ENCODE peak calls at places on chromosomes 2 and 18, in four cellular contexts. D is thyroid gland; P is A549; I is CD8-positive, alpha-beta T cell. H is an unnamed sample. For H3K4me1, the result is how much of the 10 kb centered on the place peaks cover.

GRCh38 chr18:5158171-5158570 is 38.9 kb downstream of the AKAIN1 start:
- DNase-seq in D (no peak), P (no peak), I (no peak), H (no peak)

GRCh38 chr2:177964892-177965291 is 107.7 kb downstream of the PDE11A start:
- DNase-seq in D (no peak), P (no peak), I (no peak), H (no peak)

GRCh38 chr2:200689115-200689514 is 103.3 kb downstream of the AOX1 start:
- DNase-seq in D (no peak), P (no peak), I (no peak), H (no peak)

GRCh38 chr2:161250864-161251436 is 57.3 kb upstream of the PSMD14 start:
- DNase-seq in D (no peak), P (peak), I (no peak), H (no peak)

GRCh38 chr2:183248866-183249567 is 124.8 kb downstream of the NUP35 start:
- DNase-seq in D (no peak), P (peak), I (no peak), H (no peak)

GRCh38 chr2:226330206-226330605 is 469.4 kb downstream of the IRS1 start:
- DNase-seq in D (no peak), P (no peak), I (no peak), H (no peak)

GRCh38 chr18:37385846-37386435 is 179.7 kb downstream of the CELF4 start:
- DNase-seq in D (no peak), P (no peak), I (no peak), H (no peak)

GRCh38 chr2:7620255-7620654 is 703.0 kb downstream of the RNF144A start:
- DNase-seq in D (no peak), P (no peak), I (no peak), H (no peak)

GRCh38 chr2:145617906-145618305 is 1098.0 kb upstream of the ZEB2 start:
- DNase-seq in D (no peak), P (no peak), I (no peak), H (no peak)

GRCh38 chr2:236168110-236169067 is at the start of gene GBX2:
- DNase-seq in D (peak), P (peak), I (no peak), H (no peak)

GRCh38 chr2:182858671-182859070 is 7.8 kb downstream of the FRZB start:
- DNase-seq in D (no peak), P (no peak), I (no peak), H (no peak)

GRCh38 chr18:59612461-59612860 is 84.8 kb downstream of the CCBE1 start:
- DNase-seq in D (no peak), P (no peak), I (no peak), H (no peak)

GRCh38 chr2:134792147-134792546 is 46.3 kb upstream of the ACMSD start:
- DNase-seq in D (no peak), P (no peak), I (no peak), H (no peak)

GRCh38 chr18:35106013-35106844 is 65.0 kb downstream of the MAPRE2 start:
- DNase-seq in D (no peak), P (no peak), I (no peak), H (no peak)

GRCh38 chr18:29087616-29088246 is 910.8 kb upstream of the CDH2 start:
- DNase-seq in D (no peak), P (no peak), I (no peak), H (no peak)

GRCh38 chr2:11121099-11121822 is 34.0 kb upstream of the SLC66A3 start:
- DNase-seq in D (no peak), P (no peak), I (no peak), H (no peak)

GRCh38 chr2:38107738-38108410 is 31.9 kb upstream of the CYP1B1 start:
- DNase-seq in D (no peak), P (no peak), I (no peak), H (no peak)

GRCh38 chr2:205682239-205683021 is at the start of gene NRP2:
- DNase-seq in D (peak), P (peak), I (peak), H (peak)

GRCh38 chr2:191892391-191892790 is 45.5 kb upstream of the CAVIN2 start:
- DNase-seq in D (no peak), P (no peak), I (no peak), H (no peak)

GRCh38 chr2:229566380-229566779 is 148.0 kb downstream of the DNER start:
- DNase-seq in D (no peak), P (no peak), I (no peak), H (no peak)

GRCh38 chr18:21702602-21703001 is 2.0 kb downstream of the ABHD3 start:
- DNase-seq in D (no peak), P (no peak), I (no peak), H (no peak)

GRCh38 chr2:226611944-226612318 is 187.7 kb downstream of the IRS1 start:
- DNase-seq in D (peak), P (no peak), I (no peak), H (no peak)

GRCh38 chr18:26088482-26088881 is 1.9 kb downstream of the SS18 start:
- DNase-seq in D (no peak), P (no peak), I (no peak), H (no peak)

GRCh38 chr18:47113796-47114540 is 36.3 kb downstream of the HDHD2 start:
- DNase-seq in D (no peak), P (no peak), I (no peak), H (no peak)

GRCh38 chr2:21423854-21424253 is 300.1 kb downstream of the TDRD15 start:
- DNase-seq in D (no peak), P (no peak), I (no peak), H (no peak)

GRCh38 chr2:231800493-231801091 is 14.3 kb downstream of the COPS7B start:
- DNase-seq in D (peak), P (peak), I (no peak), H (no peak)

GRCh38 chr18:59143441-59143840 is 3.8 kb downstream of the SEC11C start:
- DNase-seq in D (no peak), P (no peak), I (no peak), H (no peak)

GRCh38 chr2:135094508-135094907 is 42.4 kb downstream of the RAB3GAP1 start:
- DNase-seq in D (no peak), P (no peak), I (no peak), H (no peak)

GRCh38 chr18:61589053-61589723 is 256.0 kb downstream of the CDH20 start:
- DNase-seq in D (no peak), P (no peak), I (no peak), H (no peak)

GRCh38 chr2:229805559-229805958 is 91.2 kb upstream of the DNER start:
- DNase-seq in D (no peak), P (no peak), I (no peak), H (no peak)

GRCh38 chr2:32289165-32290054 is 11.7 kb downstream of the YIPF4 start:
- DNase-seq in D (no peak), P (no peak), I (no peak), H (no peak)

GRCh38 chr2:584863-585823 is 92.1 kb downstream of the TMEM18 start:
- DNase-seq in D (no peak), P (no peak), I (peak), H (no peak)

GRCh38 chr2:190119257-190119656 is 56.7 kb upstream of the MSTN start:
- DNase-seq in D (peak), P (no peak), I (peak), H (peak)

GRCh38 chr2:235027558-235028214 is 75.9 kb downstream of the SH3BP4 start:
- DNase-seq in D (no peak), P (peak), I (no peak), H (no peak)

DNA sequence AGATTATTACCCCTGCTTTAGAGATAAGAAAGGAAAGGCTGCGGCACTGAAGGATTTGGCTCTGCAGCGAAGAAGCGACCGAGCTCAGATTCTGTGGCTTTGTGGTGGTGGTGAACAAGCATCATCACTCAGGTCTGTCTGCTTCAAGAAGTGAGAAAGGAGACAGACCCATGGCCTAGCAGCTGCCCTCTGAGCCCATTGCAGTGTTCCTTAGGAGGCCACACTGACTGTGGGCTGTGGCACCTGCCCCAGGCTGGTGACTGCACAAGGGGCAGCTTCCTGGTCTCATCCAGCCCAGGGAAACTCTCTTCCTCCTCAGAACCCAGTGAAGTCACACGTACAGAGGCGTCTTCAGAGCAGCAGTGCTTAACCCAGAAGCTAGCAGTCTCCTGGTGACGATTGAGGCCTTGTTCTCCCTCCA is 22.3 kb downstream of the BIN1 start:
- DNase-seq in D (peak), P (no peak), I (peak), H (no peak)
- H3K4me1 ChIP-seq in D (under half), P (under half), I (half or more), H (half or more)

GRCh38 chr18:72652990-72653593 is 109.0 kb upstream of the CBLN2 start:
- DNase-seq in D (peak), P (peak), I (no peak), H (no peak)
- TF ChIP-seq CTCF in D (peak), P (no peak), I (peak), H (peak)

GRCh38 chr18:14174706-14175085 is 42.5 kb upstream of the ZNF519 start:
- DNase-seq in D (no peak), P (no peak), I (no peak), H (no peak)

GRCh38 chr18:14179306-14179705 is 47.1 kb upstream of the ZNF519 start:
- DNase-seq in D (no peak), P (peak), I (peak), H (no peak)
- H3K4me3 ChIP-seq in D (no peak), P (peak), I (peak), H (peak)

DNA sequence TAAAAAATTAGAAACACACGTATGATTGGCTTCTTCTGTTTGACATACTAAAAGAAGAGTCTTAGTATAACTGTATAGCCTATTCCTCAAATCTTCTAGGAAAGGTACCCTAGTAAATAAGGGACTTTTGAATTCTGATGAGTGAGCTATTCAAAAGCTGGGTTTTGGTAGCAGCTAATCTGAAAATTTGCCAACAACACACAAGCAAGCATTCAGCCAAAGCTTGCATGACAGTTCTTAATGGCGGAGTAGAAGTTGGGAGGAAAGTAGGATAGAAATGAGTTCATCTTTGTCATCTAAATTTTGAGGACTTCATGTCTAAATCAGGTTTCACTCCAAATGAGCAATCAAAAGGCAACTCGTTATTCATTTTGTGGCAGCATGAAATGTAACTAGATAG is 813.0 kb downstream of the MBD2 start:
- DNase-seq in D (no peak), P (no peak), I (no peak), H (no peak)
- H3K4me1 ChIP-seq in D (under half), P (under half), I (under half), H (under half)

GRCh38 chr2:204177977-204178522 is 241.5 kb downstream of the ICOS start:
- DNase-seq in D (peak), P (no peak), I (peak), H (peak)
- TF ChIP-seq CTCF in D (peak), P (peak), I (peak), H (peak)

GRCh38 chr2:26298286-26298637 is 47.7 kb upstream of the SELENOI start:
- DNase-seq in D (peak), P (no peak), I (no peak), H (no peak)
- H3K4me3 ChIP-seq in D (peak), P (no peak), I (peak), H (peak)

H was measured in left ventricle myocardium inferior.